ENCODE peak calls at places on chromosomes 4 and X, in eight cellular contexts. One of them, this sample, is unnamed.

GRCh38 chr4:147749811-147750321 is 18.0 kb downstream of the ARHGAP10 start:
- DNase-seq in K562: no peak
- DNase-seq in SK-N-MC: no peak
- DNase-seq in HCT116: no peak
- DNase-seq in endothelial cell of umbilical vein: no peak
- DNase-seq in SK-N-SH: no peak
- DNase-seq in GM12878: peak
- DNase-seq in H1: no peak
- DNase-seq in this sample: no peak

GRCh38 chr4:168841682-168842019 is 168.4 kb downstream of the CBR4 start:
- DNase-seq in K562: no peak
- DNase-seq in SK-N-MC: no peak
- DNase-seq in HCT116: no peak
- DNase-seq in endothelial cell of umbilical vein: no peak
- DNase-seq in SK-N-SH: no peak
- DNase-seq in GM12878: no peak
- DNase-seq in H1: no peak
- DNase-seq in this sample: no peak

GRCh38 chr4:81337211-81337610 is 122.2 kb upstream of the PRKG2 start:
- DNase-seq in K562: no peak
- DNase-seq in SK-N-MC: no peak
- DNase-seq in HCT116: no peak
- DNase-seq in endothelial cell of umbilical vein: no peak
- DNase-seq in SK-N-SH: no peak
- DNase-seq in GM12878: no peak
- DNase-seq in H1: no peak
- DNase-seq in this sample: no peak

GRCh38 chrX:20382518-20383291 is 116.0 kb upstream of the RPS6KA3 start:
- DNase-seq in K562: no peak
- DNase-seq in SK-N-MC: no peak
- DNase-seq in HCT116: no peak
- DNase-seq in endothelial cell of umbilical vein: no peak
- DNase-seq in SK-N-SH: peak
- DNase-seq in GM12878: peak
- DNase-seq in H1: no peak
- DNase-seq in this sample: peak

GRCh38 chr4:153594208-153594607 is 89.9 kb upstream of the TLR2 start:
- DNase-seq in K562: no peak
- DNase-seq in SK-N-MC: no peak
- DNase-seq in HCT116: no peak
- DNase-seq in endothelial cell of umbilical vein: no peak
- DNase-seq in SK-N-SH: no peak
- DNase-seq in GM12878: no peak
- DNase-seq in H1: no peak
- DNase-seq in this sample: no peak

GRCh38 chrX:155028749-155029360 is 2.2 kb downstream of the FUNDC2 start:
- DNase-seq in K562: no peak
- DNase-seq in SK-N-MC: no peak
- DNase-seq in HCT116: no peak
- DNase-seq in endothelial cell of umbilical vein: peak
- DNase-seq in SK-N-SH: no peak
- DNase-seq in GM12878: no peak
- DNase-seq in H1: no peak
- DNase-seq in this sample: no peak

GRCh38 chrX:49171752-49172279 is at the start of gene PLP2:
- DNase-seq in K562: peak
- DNase-seq in SK-N-MC: no peak
- DNase-seq in HCT116: no peak
- DNase-seq in endothelial cell of umbilical vein: peak
- DNase-seq in SK-N-SH: peak
- DNase-seq in GM12878: no peak
- DNase-seq in H1: peak
- DNase-seq in this sample: no peak

GRCh38 chr4:4333265-4333706 is 43.2 kb downstream of the ZBTB49 start:
- DNase-seq in K562: no peak
- DNase-seq in SK-N-MC: no peak
- DNase-seq in HCT116: no peak
- DNase-seq in endothelial cell of umbilical vein: no peak
- DNase-seq in SK-N-SH: no peak
- DNase-seq in GM12878: no peak
- DNase-seq in H1: no peak
- DNase-seq in this sample: no peak

GRCh38 chr4:148445071-148445902 is 3.1 kb upstream of the NR3C2 start:
- DNase-seq in K562: peak
- DNase-seq in SK-N-MC: no peak
- DNase-seq in HCT116: no peak
- DNase-seq in endothelial cell of umbilical vein: peak
- DNase-seq in SK-N-SH: peak
- DNase-seq in GM12878: no peak
- DNase-seq in H1: peak
- DNase-seq in this sample: no peak

GRCh38 chr4:87985097-87985886 is 9.8 kb downstream of the SPP1 start:
- DNase-seq in K562: no peak
- DNase-seq in SK-N-MC: no peak
- DNase-seq in HCT116: peak
- DNase-seq in endothelial cell of umbilical vein: peak
- DNase-seq in SK-N-SH: peak
- DNase-seq in GM12878: no peak
- DNase-seq in H1: peak
- DNase-seq in this sample: peak

GRCh38 chr4:3871881-3872833 is 106.0 kb downstream of the ADRA2C start:
- DNase-seq in K562: no peak
- DNase-seq in SK-N-MC: no peak
- DNase-seq in HCT116: no peak
- DNase-seq in endothelial cell of umbilical vein: no peak
- DNase-seq in SK-N-SH: no peak
- DNase-seq in GM12878: no peak
- DNase-seq in H1: peak
- DNase-seq in this sample: no peak

GRCh38 chr4:140212646-140213045 is 58.7 kb upstream of the MAML3 start:
- DNase-seq in K562: no peak
- DNase-seq in SK-N-MC: no peak
- DNase-seq in HCT116: no peak
- DNase-seq in endothelial cell of umbilical vein: no peak
- DNase-seq in SK-N-SH: no peak
- DNase-seq in GM12878: no peak
- DNase-seq in H1: no peak
- DNase-seq in this sample: no peak

GRCh38 chrX:9370888-9371287 is 94.0 kb upstream of the TBL1X start:
- DNase-seq in K562: no peak
- DNase-seq in SK-N-MC: no peak
- DNase-seq in HCT116: no peak
- DNase-seq in endothelial cell of umbilical vein: no peak
- DNase-seq in SK-N-SH: no peak
- DNase-seq in GM12878: no peak
- DNase-seq in H1: no peak
- DNase-seq in this sample: no peak

GRCh38 chr4:8188743-8189550 is 10.1 kb upstream of the SH3TC1 start:
- DNase-seq in K562: no peak
- DNase-seq in SK-N-MC: no peak
- DNase-seq in HCT116: no peak
- DNase-seq in endothelial cell of umbilical vein: no peak
- DNase-seq in SK-N-SH: no peak
- DNase-seq in GM12878: no peak
- DNase-seq in H1: no peak
- DNase-seq in this sample: no peak

GRCh38 chrX:110089656-110090404 is 86.9 kb downstream of the TMEM164 start:
- DNase-seq in K562: peak
- DNase-seq in SK-N-MC: no peak
- DNase-seq in HCT116: no peak
- DNase-seq in endothelial cell of umbilical vein: no peak
- DNase-seq in SK-N-SH: no peak
- DNase-seq in GM12878: no peak
- DNase-seq in H1: no peak
- DNase-seq in this sample: no peak

GRCh38 chrX:75131973-75132627 is 24.0 kb downstream of the ABCB7 start:
- DNase-seq in K562: no peak
- DNase-seq in SK-N-MC: no peak
- DNase-seq in HCT116: no peak
- DNase-seq in endothelial cell of umbilical vein: no peak
- DNase-seq in SK-N-SH: no peak
- DNase-seq in GM12878: no peak
- DNase-seq in H1: no peak
- DNase-seq in this sample: no peak

GRCh38 chr4:149964001-149964400 is 114.2 kb upstream of the DCLK2 start:
- DNase-seq in K562: no peak
- DNase-seq in SK-N-MC: no peak
- DNase-seq in HCT116: no peak
- DNase-seq in endothelial cell of umbilical vein: no peak
- DNase-seq in SK-N-SH: no peak
- DNase-seq in GM12878: no peak
- DNase-seq in H1: no peak
- DNase-seq in this sample: no peak

GRCh38 chr4:14399919-14400706 is 602.2 kb upstream of the CPEB2 start:
- DNase-seq in K562: no peak
- DNase-seq in SK-N-MC: no peak
- DNase-seq in HCT116: no peak
- DNase-seq in endothelial cell of umbilical vein: no peak
- DNase-seq in SK-N-SH: no peak
- DNase-seq in GM12878: no peak
- DNase-seq in H1: no peak
- DNase-seq in this sample: no peak

GRCh38 chrX:119943185-119943988 is at the start of gene NKAP:
- DNase-seq in K562: peak
- DNase-seq in SK-N-MC: peak
- DNase-seq in HCT116: peak
- DNase-seq in endothelial cell of umbilical vein: peak
- DNase-seq in SK-N-SH: peak
- DNase-seq in GM12878: peak
- DNase-seq in H1: peak
- DNase-seq in this sample: peak
- TF ChIP-seq POLR2AphosphoS5 in K562: peak
- TF ChIP-seq POLR2AphosphoS5 in SK-N-MC: peak
- TF ChIP-seq POLR2AphosphoS5 in HCT116: peak
- TF ChIP-seq POLR2AphosphoS5 in endothelial cell of umbilical vein: peak
- TF ChIP-seq POLR2AphosphoS5 in SK-N-SH: peak
- TF ChIP-seq POLR2AphosphoS5 in GM12878: peak
- TF ChIP-seq POLR2AphosphoS5 in H1: peak
- TF ChIP-seq POLR2AphosphoS5 in this sample: peak

DNA sequence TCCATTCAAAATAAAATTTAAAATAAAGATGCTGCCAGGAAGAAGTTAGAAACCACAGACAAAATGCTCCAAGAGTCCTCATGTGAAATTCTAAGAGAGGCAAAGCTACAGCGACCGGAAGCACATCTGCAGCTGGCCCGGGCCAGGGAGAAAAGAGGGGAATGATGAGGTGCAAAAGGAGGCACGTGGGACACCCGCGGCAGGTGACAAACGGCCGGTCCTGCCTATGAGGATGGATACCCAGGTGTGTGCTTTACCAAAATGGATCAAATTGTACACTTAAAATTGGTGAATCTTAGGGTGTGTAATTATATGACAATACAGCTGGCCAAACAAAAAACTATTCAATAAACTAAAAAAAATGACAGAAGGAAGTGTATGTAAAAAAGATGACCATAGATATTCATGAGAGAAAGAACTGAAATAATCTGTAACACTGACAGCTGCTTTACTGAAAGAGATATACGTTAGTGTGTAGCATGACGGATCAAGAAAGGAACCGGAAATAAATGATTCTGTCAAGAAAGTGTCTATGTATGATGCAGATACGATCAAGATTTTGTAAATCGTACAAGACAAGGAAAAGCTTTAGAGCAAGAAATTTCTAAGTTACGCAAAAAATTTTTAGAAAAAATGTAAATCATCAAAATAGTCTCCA is 29.5 kb downstream of the PPP2R3B start:
- DNase-seq in K562: no peak
- DNase-seq in SK-N-MC: no peak
- DNase-seq in HCT116: no peak
- DNase-seq in endothelial cell of umbilical vein: no peak
- DNase-seq in SK-N-SH: no peak
- DNase-seq in GM12878: no peak
- DNase-seq in H1: no peak
- DNase-seq in this sample: no peak
- H3K9ac ChIP-seq in K562: no peak
- H3K9ac ChIP-seq in SK-N-MC: no peak
- H3K9ac ChIP-seq in HCT116: no peak
- H3K9ac ChIP-seq in endothelial cell of umbilical vein: no peak
- H3K9ac ChIP-seq in SK-N-SH: no peak
- H3K9ac ChIP-seq in GM12878: no peak
- H3K9ac ChIP-seq in H1: no peak
- H3K9ac ChIP-seq in this sample: no peak

DNA sequence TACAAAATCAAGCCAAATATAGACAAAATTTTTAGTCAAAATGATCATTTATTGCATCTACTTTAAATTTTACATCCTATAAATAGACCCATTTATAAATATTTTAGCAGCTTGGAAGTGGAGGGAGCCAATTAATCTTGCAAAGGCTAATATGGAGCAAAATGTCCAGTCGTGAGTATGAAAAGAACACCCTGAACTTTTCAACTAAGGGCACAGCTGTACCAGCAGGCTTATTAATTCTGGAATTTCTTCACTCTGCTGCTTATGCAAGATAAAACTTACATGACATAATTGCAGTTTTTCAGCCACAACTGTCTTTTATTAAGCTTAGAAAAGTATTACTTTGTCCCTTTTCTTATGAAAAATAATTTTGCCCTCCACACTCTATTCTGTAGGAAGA is 22.9 kb upstream of the USP53 start:
- DNase-seq in K562: no peak
- DNase-seq in SK-N-MC: no peak
- DNase-seq in HCT116: no peak
- DNase-seq in endothelial cell of umbilical vein: no peak
- DNase-seq in SK-N-SH: no peak
- DNase-seq in GM12878: no peak
- DNase-seq in H1: no peak
- DNase-seq in this sample: no peak
- TF ChIP-seq POLR2AphosphoS5 in K562: no peak
- TF ChIP-seq POLR2AphosphoS5 in SK-N-MC: no peak
- TF ChIP-seq POLR2AphosphoS5 in HCT116: no peak
- TF ChIP-seq POLR2AphosphoS5 in endothelial cell of umbilical vein: no peak
- TF ChIP-seq POLR2AphosphoS5 in SK-N-SH: no peak
- TF ChIP-seq POLR2AphosphoS5 in GM12878: no peak
- TF ChIP-seq POLR2AphosphoS5 in H1: no peak
- TF ChIP-seq POLR2AphosphoS5 in this sample: no peak

GRCh38 chrX:44080083-44080482 is 106.9 kb upstream of the NDP start:
- DNase-seq in K562: no peak
- DNase-seq in SK-N-MC: no peak
- DNase-seq in HCT116: no peak
- DNase-seq in endothelial cell of umbilical vein: no peak
- DNase-seq in SK-N-SH: no peak
- DNase-seq in GM12878: no peak
- DNase-seq in H1: no peak
- DNase-seq in this sample: no peak

GRCh38 chrX:44088755-44089154 is 115.6 kb upstream of the NDP start:
- DNase-seq in K562: no peak
- DNase-seq in SK-N-MC: no peak
- DNase-seq in HCT116: no peak
- DNase-seq in endothelial cell of umbilical vein: no peak
- DNase-seq in SK-N-SH: no peak
- DNase-seq in GM12878: no peak
- DNase-seq in H1: no peak
- DNase-seq in this sample: no peak

DNA sequence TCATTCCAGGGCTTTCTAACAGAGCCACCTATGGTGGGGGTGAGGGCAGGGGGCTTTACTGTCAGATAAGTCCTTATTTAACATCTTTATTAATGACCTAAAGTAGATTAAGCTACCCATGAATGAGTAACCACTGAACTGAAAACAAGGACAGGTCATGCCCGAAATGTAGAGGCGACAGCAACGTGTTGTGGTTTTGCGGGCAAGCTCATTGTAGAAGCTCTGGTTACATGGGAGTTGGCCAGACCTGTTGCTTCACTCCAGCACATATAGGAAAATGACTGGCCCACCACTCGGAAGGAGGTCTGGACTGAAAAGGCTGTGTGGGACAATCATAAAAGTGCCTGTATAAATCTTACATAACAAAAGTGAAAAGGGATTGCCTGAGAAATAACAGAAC is 109.6 kb upstream of the NDP start:
- DNase-seq in K562: no peak
- DNase-seq in SK-N-MC: no peak
- DNase-seq in HCT116: no peak
- DNase-seq in endothelial cell of umbilical vein: no peak
- DNase-seq in SK-N-SH: no peak
- DNase-seq in GM12878: no peak
- DNase-seq in H1: no peak
- DNase-seq in this sample: no peak
- H3K9ac ChIP-seq in K562: no peak
- H3K9ac ChIP-seq in SK-N-MC: no peak
- H3K9ac ChIP-seq in HCT116: no peak
- H3K9ac ChIP-seq in endothelial cell of umbilical vein: no peak
- H3K9ac ChIP-seq in SK-N-SH: no peak
- H3K9ac ChIP-seq in GM12878: no peak
- H3K9ac ChIP-seq in H1: no peak
- H3K9ac ChIP-seq in this sample: no peak

This sample was measured in HepG2.